ENCODE peak calls at places on chromosomes 5 and 9, in six cellular contexts. One of them, this sample, is unnamed.

GRCh38 chr5:43638556-43638955 is 35.6 kb downstream of the NNT start:
- DNase-seq in OCI-LY7: no peak
- DNase-seq in stomach: no peak
- DNase-seq in gastrocnemius medialis: no peak
- DNase-seq in mesothelial cell of epicardium: no peak
- DNase-seq in osteocyte: no peak
- DNase-seq in this sample: no peak

GRCh38 chr9:98558575-98558974 is 150.2 kb downstream of the GABBR2 start:
- DNase-seq in stomach: no peak
- DNase-seq in osteocyte: peak
- DNase-seq in OCI-LY7: no peak
- DNase-seq in gastrocnemius medialis: no peak
- DNase-seq in mesothelial cell of epicardium: no peak
- DNase-seq in this sample: no peak

GRCh38 chr9:137432687-137433348 is 8.3 kb downstream of the ENTPD8 start:
- DNase-seq in gastrocnemius medialis: no peak
- DNase-seq in osteocyte: no peak
- DNase-seq in mesothelial cell of epicardium: no peak
- DNase-seq in stomach: no peak
- DNase-seq in OCI-LY7: no peak
- DNase-seq in this sample: no peak

GRCh38 chr5:111680737-111681413 is 76.1 kb downstream of the NREP start:
- DNase-seq in stomach: peak
- DNase-seq in gastrocnemius medialis: peak
- DNase-seq in osteocyte: peak
- DNase-seq in OCI-LY7: no peak
- DNase-seq in mesothelial cell of epicardium: peak
- DNase-seq in this sample: no peak

GRCh38 chr9:419571-420156 is 205.0 kb downstream of the DOCK8 start:
- DNase-seq in OCI-LY7: no peak
- DNase-seq in osteocyte: no peak
- DNase-seq in stomach: peak
- DNase-seq in mesothelial cell of epicardium: peak
- DNase-seq in gastrocnemius medialis: no peak
- DNase-seq in this sample: no peak

GRCh38 chr5:175746851-175747250 is 89.0 kb downstream of the HRH2 start:
- DNase-seq in gastrocnemius medialis: no peak
- DNase-seq in OCI-LY7: no peak
- DNase-seq in mesothelial cell of epicardium: no peak
- DNase-seq in osteocyte: no peak
- DNase-seq in stomach: no peak
- DNase-seq in this sample: no peak

GRCh38 chr9:100427366-100428263 is 672 bp downstream of the MSANTD3 start:
- DNase-seq in stomach: peak
- DNase-seq in OCI-LY7: no peak
- DNase-seq in mesothelial cell of epicardium: peak
- DNase-seq in osteocyte: peak
- DNase-seq in gastrocnemius medialis: peak
- DNase-seq in this sample: no peak

GRCh38 chr9:137150485-137151060 is 11.6 kb downstream of the GRIN1 start:
- DNase-seq in mesothelial cell of epicardium: no peak
- DNase-seq in gastrocnemius medialis: no peak
- DNase-seq in OCI-LY7: peak
- DNase-seq in stomach: peak
- DNase-seq in osteocyte: no peak
- DNase-seq in this sample: no peak

GRCh38 chr5:123511290-123511647 is 708 bp upstream of the CSNK1G3 start:
- DNase-seq in stomach: no peak
- DNase-seq in OCI-LY7: no peak
- DNase-seq in mesothelial cell of epicardium: no peak
- DNase-seq in gastrocnemius medialis: no peak
- DNase-seq in osteocyte: no peak
- DNase-seq in this sample: no peak

GRCh38 chr5:98911221-98912040 is 17.4 kb downstream of the CHD1 start:
- DNase-seq in mesothelial cell of epicardium: no peak
- DNase-seq in osteocyte: no peak
- DNase-seq in gastrocnemius medialis: no peak
- DNase-seq in stomach: no peak
- DNase-seq in OCI-LY7: no peak
- DNase-seq in this sample: no peak

GRCh38 chr5:10703676-10704075 is 57.4 kb downstream of the DAP start:
- DNase-seq in OCI-LY7: no peak
- DNase-seq in mesothelial cell of epicardium: no peak
- DNase-seq in gastrocnemius medialis: no peak
- DNase-seq in osteocyte: no peak
- DNase-seq in stomach: peak
- DNase-seq in this sample: no peak

GRCh38 chr5:14174235-14174636 is 31.1 kb downstream of the TRIO start:
- DNase-seq in osteocyte: no peak
- DNase-seq in OCI-LY7: peak
- DNase-seq in mesothelial cell of epicardium: no peak
- DNase-seq in stomach: no peak
- DNase-seq in gastrocnemius medialis: no peak
- DNase-seq in this sample: no peak

GRCh38 chr5:54062958-54063357 is 247.4 kb downstream of the ARL15 start:
- DNase-seq in osteocyte: no peak
- DNase-seq in stomach: no peak
- DNase-seq in OCI-LY7: no peak
- DNase-seq in mesothelial cell of epicardium: no peak
- DNase-seq in gastrocnemius medialis: no peak
- DNase-seq in this sample: no peak

GRCh38 chr9:37441776-37442370 is 19.4 kb downstream of the GRHPR start:
- DNase-seq in mesothelial cell of epicardium: no peak
- DNase-seq in osteocyte: no peak
- DNase-seq in OCI-LY7: no peak
- DNase-seq in gastrocnemius medialis: no peak
- DNase-seq in stomach: no peak
- DNase-seq in this sample: no peak

GRCh38 chr9:121781143-121781542 is 129.7 kb downstream of the DAB2IP start:
- DNase-seq in osteocyte: peak
- DNase-seq in OCI-LY7: no peak
- DNase-seq in gastrocnemius medialis: no peak
- DNase-seq in mesothelial cell of epicardium: no peak
- DNase-seq in stomach: peak
- DNase-seq in this sample: no peak

GRCh38 chr5:2757563-2758311 is 6.3 kb upstream of the IRX2 start:
- DNase-seq in OCI-LY7: no peak
- DNase-seq in stomach: no peak
- DNase-seq in gastrocnemius medialis: no peak
- DNase-seq in mesothelial cell of epicardium: no peak
- DNase-seq in osteocyte: no peak
- DNase-seq in this sample: no peak

GRCh38 chr5:71830626-71831539 is 111.8 kb downstream of the CARTPT start:
- DNase-seq in gastrocnemius medialis: peak
- DNase-seq in OCI-LY7: no peak
- DNase-seq in stomach: peak
- DNase-seq in mesothelial cell of epicardium: peak
- DNase-seq in osteocyte: peak
- DNase-seq in this sample: no peak

GRCh38 chr5:306011-306805 is 15.3 kb upstream of the AHRR start:
- DNase-seq in OCI-LY7: no peak
- DNase-seq in gastrocnemius medialis: no peak
- DNase-seq in osteocyte: no peak
- DNase-seq in stomach: peak
- DNase-seq in mesothelial cell of epicardium: no peak
- DNase-seq in this sample: no peak

GRCh38 chr5:150155258-150156032 is at the start of gene PDGFRB:
- DNase-seq in OCI-LY7: no peak
- DNase-seq in gastrocnemius medialis: peak
- DNase-seq in stomach: peak
- DNase-seq in osteocyte: peak
- DNase-seq in mesothelial cell of epicardium: peak
- DNase-seq in this sample: peak

GRCh38 chr5:173517648-173518047 is 98.8 kb downstream of the BOD1 start:
- DNase-seq in osteocyte: no peak
- DNase-seq in OCI-LY7: no peak
- DNase-seq in stomach: no peak
- DNase-seq in gastrocnemius medialis: no peak
- DNase-seq in mesothelial cell of epicardium: no peak
- DNase-seq in this sample: no peak

GRCh38 chr5:97111612-97112011 is 30.8 kb downstream of the LIX1 start:
- DNase-seq in osteocyte: no peak
- DNase-seq in OCI-LY7: no peak
- DNase-seq in mesothelial cell of epicardium: no peak
- DNase-seq in stomach: no peak
- DNase-seq in gastrocnemius medialis: no peak
- DNase-seq in this sample: no peak

GRCh38 chr5:145697251-145698016 is 137.7 kb downstream of the PRELID2 start:
- DNase-seq in stomach: no peak
- DNase-seq in OCI-LY7: peak
- DNase-seq in gastrocnemius medialis: no peak
- DNase-seq in osteocyte: no peak
- DNase-seq in mesothelial cell of epicardium: no peak
- DNase-seq in this sample: no peak

DNA sequence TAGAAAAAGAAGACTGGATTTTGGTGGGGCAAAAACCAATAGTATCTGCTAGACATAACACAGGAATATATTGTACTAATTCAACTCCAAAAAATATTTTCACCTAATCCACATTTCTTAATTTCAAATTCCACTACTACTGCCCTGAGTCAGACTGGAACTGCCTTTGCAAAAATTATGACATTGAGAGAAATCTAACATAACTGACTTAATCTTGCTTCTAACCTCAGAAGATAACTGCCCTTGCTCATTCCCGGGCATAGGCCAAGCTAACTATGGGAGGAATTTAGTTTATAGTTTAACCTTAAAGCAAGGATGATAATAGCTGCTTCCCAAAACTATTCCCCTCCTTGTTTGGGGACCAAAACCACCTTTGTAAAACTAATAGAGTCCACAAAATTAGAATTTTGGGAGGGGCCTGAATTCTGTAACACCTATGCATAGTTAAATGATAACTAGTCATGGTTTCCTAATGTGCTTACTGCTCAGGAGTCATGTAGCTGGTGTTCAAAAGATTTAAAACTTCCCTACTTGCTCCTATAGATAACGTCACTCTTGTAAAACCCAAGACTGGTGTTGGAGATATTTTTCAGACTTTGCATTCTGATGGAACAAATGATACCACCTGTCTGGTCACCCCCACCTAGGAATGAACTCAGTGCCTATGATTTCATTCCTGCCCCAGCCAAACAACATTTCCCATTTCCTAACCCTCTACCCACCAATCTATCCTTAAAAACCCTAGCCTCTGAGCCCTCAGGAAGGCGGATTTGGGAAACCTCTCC is 14.1 kb upstream of the TXN start:
- DNase-seq in osteocyte: no peak
- DNase-seq in stomach: no peak
- DNase-seq in OCI-LY7: no peak
- DNase-seq in mesothelial cell of epicardium: no peak
- DNase-seq in gastrocnemius medialis: no peak
- DNase-seq in this sample: no peak
- TF ChIP-seq CTCF in osteocyte: no peak
- TF ChIP-seq CTCF in stomach: no peak
- TF ChIP-seq CTCF in OCI-LY7: no peak
- TF ChIP-seq CTCF in mesothelial cell of epicardium: no peak
- TF ChIP-seq CTCF in gastrocnemius medialis: no peak
- TF ChIP-seq CTCF in this sample: no peak

GRCh38 chr5:142315231-142315900 is 9.5 kb downstream of the SPRY4 start:
- DNase-seq in gastrocnemius medialis: no peak
- DNase-seq in osteocyte: no peak
- DNase-seq in OCI-LY7: no peak
- DNase-seq in stomach: no peak
- DNase-seq in mesothelial cell of epicardium: no peak
- DNase-seq in this sample: no peak
- TF ChIP-seq CTCF in gastrocnemius medialis: no peak
- TF ChIP-seq CTCF in osteocyte: no peak
- TF ChIP-seq CTCF in OCI-LY7: no peak
- TF ChIP-seq CTCF in stomach: no peak
- TF ChIP-seq CTCF in mesothelial cell of epicardium: no peak
- TF ChIP-seq CTCF in this sample: no peak

GRCh38 chr5:95717439-95717838 is 13.7 kb upstream of the RHOBTB3 start:
- DNase-seq in osteocyte: no peak
- DNase-seq in gastrocnemius medialis: no peak
- DNase-seq in mesothelial cell of epicardium: no peak
- DNase-seq in OCI-LY7: no peak
- DNase-seq in stomach: no peak
- DNase-seq in this sample: no peak

GRCh38 chr5:95718203-95718602 is 12.9 kb upstream of the RHOBTB3 start:
- DNase-seq in stomach: no peak
- DNase-seq in OCI-LY7: peak
- DNase-seq in gastrocnemius medialis: no peak
- DNase-seq in mesothelial cell of epicardium: no peak
- DNase-seq in osteocyte: no peak
- DNase-seq in this sample: no peak

GRCh38 chr5:95715799-95716461 is 15.2 kb upstream of the RHOBTB3 start:
- DNase-seq in OCI-LY7: no peak
- DNase-seq in osteocyte: no peak
- DNase-seq in gastrocnemius medialis: no peak
- DNase-seq in stomach: no peak
- DNase-seq in mesothelial cell of epicardium: no peak
- DNase-seq in this sample: peak

GRCh38 chr5:95720094-95720793 is 10.9 kb upstream of the RHOBTB3 start:
- DNase-seq in gastrocnemius medialis: peak
- DNase-seq in osteocyte: no peak
- DNase-seq in stomach: no peak
- DNase-seq in OCI-LY7: no peak
- DNase-seq in mesothelial cell of epicardium: no peak
- DNase-seq in this sample: no peak

DNA sequence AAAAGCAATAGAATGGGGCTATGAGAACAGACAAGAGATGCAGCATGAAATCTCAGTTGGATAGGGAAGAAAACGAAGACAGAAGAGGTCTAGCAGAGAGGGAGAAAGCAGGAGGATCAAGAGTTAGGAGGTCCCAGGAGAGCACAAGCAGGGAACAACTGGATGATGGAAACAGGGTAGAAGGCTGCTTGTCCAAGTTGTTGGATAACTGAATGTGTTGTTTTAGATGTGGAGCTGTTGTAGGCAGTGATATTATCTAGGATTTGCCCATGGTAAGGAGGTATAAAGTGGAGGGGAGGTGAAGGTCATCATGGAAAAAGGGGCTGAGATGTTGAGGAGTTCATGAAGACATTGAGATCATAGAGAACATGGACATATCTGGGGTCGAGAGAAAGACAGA is 12.4 kb upstream of the RHOBTB3 start:
- DNase-seq in osteocyte: no peak
- DNase-seq in mesothelial cell of epicardium: no peak
- DNase-seq in stomach: no peak
- DNase-seq in gastrocnemius medialis: no peak
- DNase-seq in OCI-LY7: no peak
- DNase-seq in this sample: no peak
- TF ChIP-seq CTCF in osteocyte: no peak
- TF ChIP-seq CTCF in mesothelial cell of epicardium: no peak
- TF ChIP-seq CTCF in stomach: no peak
- TF ChIP-seq CTCF in gastrocnemius medialis: no peak
- TF ChIP-seq CTCF in OCI-LY7: no peak
- TF ChIP-seq CTCF in this sample: no peak

DNA sequence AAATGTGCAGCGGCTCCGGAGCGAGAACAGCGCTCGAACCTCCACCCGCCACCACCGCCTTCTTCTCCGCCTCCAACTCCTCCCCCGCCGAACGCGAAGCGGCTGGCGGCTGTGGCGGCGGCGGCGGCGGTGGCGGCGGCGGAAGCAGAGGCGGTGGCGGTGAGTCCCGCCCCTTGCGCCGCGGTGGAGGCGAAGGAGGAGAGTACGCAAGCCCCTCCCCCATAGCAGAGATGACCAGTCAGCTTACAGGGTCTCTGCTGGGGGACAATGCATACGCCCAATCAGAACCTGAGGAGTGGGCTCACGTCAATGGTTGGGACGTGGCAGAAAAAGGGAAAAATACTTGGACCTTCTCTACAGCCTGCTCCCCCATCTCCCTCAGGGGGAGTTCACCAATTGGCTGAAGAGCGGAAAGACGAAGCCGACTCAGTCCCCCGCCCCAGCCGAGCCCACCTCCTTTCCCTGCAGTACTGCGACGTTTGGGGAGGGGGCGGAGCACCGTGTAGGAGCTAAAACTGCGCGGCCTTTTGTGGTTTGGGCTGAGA is at the start of gene PJA2:
- DNase-seq in gastrocnemius medialis: peak
- DNase-seq in mesothelial cell of epicardium: peak
- DNase-seq in OCI-LY7: peak
- DNase-seq in stomach: peak
- DNase-seq in osteocyte: peak
- DNase-seq in this sample: peak
- TF ChIP-seq CTCF in gastrocnemius medialis: peak
- TF ChIP-seq CTCF in mesothelial cell of epicardium: no peak
- TF ChIP-seq CTCF in OCI-LY7: no peak
- TF ChIP-seq CTCF in stomach: peak
- TF ChIP-seq CTCF in osteocyte: peak
- TF ChIP-seq CTCF in this sample: no peak

This sample was measured in natural killer cell.